ENCODE peak calls at places on chromosomes 13 and 19, in four cellular contexts. F is EH, H is Right ventricle myocardium superior, G is thoracic aorta. I is an unnamed sample.

GRCh38 chr13:91375119-91375729 is 23.2 kb upstream of the GPC5 start:
- DNase-seq in F (peak), H (no peak), G (no peak), I (no peak)

GRCh38 chr19:38336638-38337359 is 1.2 kb downstream of the CATSPERG start:
- DNase-seq in F (peak), H (peak), G (peak), I (peak)

GRCh38 chr13:100439247-100439955 is 149.2 kb downstream of the GGACT start:
- DNase-seq in F (no peak), H (no peak), G (no peak), I (peak)

GRCh38 chr13:76522083-76522755 is 364.0 kb downstream of the KCTD12 start:
- DNase-seq in F (peak), H (no peak), G (no peak), I (no peak)

GRCh38 chr19:3374369-3375112 is 8.2 kb downstream of the NFIC start:
- DNase-seq in F (no peak), H (peak), G (no peak), I (no peak)

GRCh38 chr13:30567072-30567471 is 50.6 kb upstream of the USPL1 start:
- DNase-seq in F (peak), H (no peak), G (no peak), I (no peak)

GRCh38 chr13:112873851-112874750 is 94.9 kb upstream of the MCF2L start:
- DNase-seq in F (peak), H (peak), G (no peak), I (peak)

GRCh38 chr19:17475541-17476115 is 5.3 kb downstream of the SLC27A1 start:
- DNase-seq in F (peak), H (peak), G (no peak), I (no peak)

GRCh38 chr13:98303858-98304257 is 126.8 kb upstream of the RNF113B start:
- DNase-seq in F (no peak), H (no peak), G (no peak), I (no peak)

GRCh38 chr19:37505958-37506386 is 767 bp upstream of the ZNF793 start:
- DNase-seq in F (no peak), H (no peak), G (no peak), I (no peak)

GRCh38 chr19:58558623-58559274 is 338 bp upstream of the UBE2M start:
- DNase-seq in F (peak), H (peak), G (peak), I (peak)

GRCh38 chr19:42273407-42274064 is 4.5 kb downstream of the CIC start:
- DNase-seq in F (no peak), H (no peak), G (no peak), I (no peak)

GRCh38 chr13:105817011-105817410 is 718.5 kb downstream of the EFNB2 start:
- DNase-seq in F (no peak), H (no peak), G (no peak), I (peak)

GRCh38 chr19:34317311-34317927 is 47.6 kb upstream of the GPI start:
- DNase-seq in F (no peak), H (no peak), G (no peak), I (no peak)

GRCh38 chr19:8423821-8424223 is 10.7 kb downstream of the MARCHF2 start:
- DNase-seq in F (peak), H (peak), G (peak), I (no peak)

GRCh38 chr19:47003611-47003935 is 16.1 kb upstream of the NPAS1 start:
- DNase-seq in F (no peak), H (no peak), G (no peak), I (no peak)

GRCh38 chr19:49506575-49507105 is 5.8 kb upstream of the FCGRT start:
- DNase-seq in F (peak), H (peak), G (no peak), I (peak)

GRCh38 chr13:33194820-33195692 is 90.5 kb downstream of the STARD13 start:
- DNase-seq in F (peak), H (no peak), G (peak), I (no peak)

GRCh38 chr13:45838171-45838745 is 13.3 kb downstream of the SIAH3 start:
- DNase-seq in F (no peak), H (no peak), G (no peak), I (no peak)

GRCh38 chr13:56515441-56515840 is 625.3 kb upstream of the PRR20A start:
- DNase-seq in F (no peak), H (no peak), G (no peak), I (no peak)

GRCh38 chr19:51607077-51607476 is 23.1 kb downstream of the SIGLEC5 start:
- DNase-seq in F (no peak), H (no peak), G (no peak), I (no peak)

GRCh38 chr19:44648536-44649370 is 5.0 kb downstream of the PVR start:
- DNase-seq in F (peak), H (no peak), G (no peak), I (no peak)